ENCODE peak calls at places on chromosomes 7 and 10, in six cellular contexts. One of them, this sample, is unnamed.
A peak's percentile ranks its signal among the peaks of the same experiment; 100 is the strongest.

GRCh38 chr10:131014271-131014670 is 297.2 kb downstream of the TCERG1L start:
- DNase-seq in cardiac muscle cell: no peak
- DNase-seq in tibial nerve: no peak
- DNase-seq in SJCRH30: no peak
- DNase-seq in body of pancreas: no peak
- DNase-seq in RWPE1: no peak
- DNase-seq in this sample: no peak

GRCh38 chr7:11341285-11341944 is 367.7 kb downstream of the PHF14 start:
- DNase-seq in tibial nerve: peak; percentile 7
- DNase-seq in SJCRH30: peak; percentile 84
- DNase-seq in cardiac muscle cell: peak; percentile 64
- DNase-seq in body of pancreas: peak; percentile 3
- DNase-seq in RWPE1: no peak
- DNase-seq in this sample: no peak

GRCh38 chr10:80552151-80552646 is 14.5 kb downstream of the SH2D4B start:
- DNase-seq in tibial nerve: no peak
- DNase-seq in SJCRH30: no peak
- DNase-seq in cardiac muscle cell: peak; percentile 6
- DNase-seq in RWPE1: no peak
- DNase-seq in body of pancreas: peak; percentile 42
- DNase-seq in this sample: no peak

GRCh38 chr7:46169384-46169755 is 248.3 kb upstream of the IGFBP3 start:
- DNase-seq in body of pancreas: no peak
- DNase-seq in cardiac muscle cell: no peak
- DNase-seq in RWPE1: no peak
- DNase-seq in SJCRH30: no peak
- DNase-seq in tibial nerve: no peak
- DNase-seq in this sample: no peak

GRCh38 chr10:61465807-61466425 is 12.7 kb upstream of the TMEM26 start:
- DNase-seq in body of pancreas: no peak
- DNase-seq in tibial nerve: no peak
- DNase-seq in SJCRH30: peak; percentile 4
- DNase-seq in RWPE1: no peak
- DNase-seq in cardiac muscle cell: peak; percentile 26
- DNase-seq in this sample: no peak

GRCh38 chr7:79979437-79979836 is 155.2 kb upstream of the GNAI1 start:
- DNase-seq in cardiac muscle cell: peak; percentile 32
- DNase-seq in body of pancreas: no peak
- DNase-seq in SJCRH30: no peak
- DNase-seq in tibial nerve: no peak
- DNase-seq in RWPE1: no peak
- DNase-seq in this sample: peak; percentile 66

GRCh38 chr7:10685040-10685439 is 288.6 kb upstream of the PHF14 start:
- DNase-seq in RWPE1: no peak
- DNase-seq in tibial nerve: no peak
- DNase-seq in body of pancreas: no peak
- DNase-seq in cardiac muscle cell: no peak
- DNase-seq in SJCRH30: peak; percentile 60
- DNase-seq in this sample: no peak

GRCh38 chr7:1936531-1937251 is 266.6 kb downstream of the ELFN1 start:
- DNase-seq in body of pancreas: no peak
- DNase-seq in RWPE1: no peak
- DNase-seq in cardiac muscle cell: no peak
- DNase-seq in tibial nerve: no peak
- DNase-seq in SJCRH30: no peak
- DNase-seq in this sample: no peak

GRCh38 chr7:143973870-143974446 is 19.3 kb downstream of the OR2F1 start:
- DNase-seq in tibial nerve: no peak
- DNase-seq in body of pancreas: no peak
- DNase-seq in SJCRH30: no peak
- DNase-seq in RWPE1: no peak
- DNase-seq in cardiac muscle cell: no peak
- DNase-seq in this sample: no peak

GRCh38 chr7:96775046-96775445 is 65.4 kb upstream of the SEM1 start:
- DNase-seq in RWPE1: no peak
- DNase-seq in tibial nerve: no peak
- DNase-seq in body of pancreas: no peak
- DNase-seq in SJCRH30: no peak
- DNase-seq in cardiac muscle cell: no peak
- DNase-seq in this sample: no peak

GRCh38 chr7:44617225-44617885 is 10.9 kb downstream of the OGDH start:
- DNase-seq in cardiac muscle cell: peak; percentile 25
- DNase-seq in RWPE1: no peak
- DNase-seq in tibial nerve: no peak
- DNase-seq in body of pancreas: no peak
- DNase-seq in SJCRH30: no peak
- DNase-seq in this sample: no peak

GRCh38 chr7:77657427-77658331 is 38.6 kb upstream of the RSBN1L start:
- DNase-seq in cardiac muscle cell: peak; percentile 72
- DNase-seq in body of pancreas: peak; percentile 63
- DNase-seq in tibial nerve: peak; percentile 14
- DNase-seq in SJCRH30: peak; percentile 67
- DNase-seq in RWPE1: peak; percentile 39
- DNase-seq in this sample: no peak

GRCh38 chr10:59435707-59436106 is 73.4 kb upstream of the FAM13C start:
- DNase-seq in SJCRH30: no peak
- DNase-seq in RWPE1: no peak
- DNase-seq in body of pancreas: no peak
- DNase-seq in cardiac muscle cell: peak; percentile 3
- DNase-seq in tibial nerve: no peak
- DNase-seq in this sample: no peak

GRCh38 chr10:96610817-96611216 is 24.0 kb upstream of the TM9SF3 start:
- DNase-seq in RWPE1: no peak
- DNase-seq in SJCRH30: no peak
- DNase-seq in body of pancreas: no peak
- DNase-seq in cardiac muscle cell: no peak
- DNase-seq in tibial nerve: no peak
- DNase-seq in this sample: no peak

GRCh38 chr7:66162622-66163021 is 42.5 kb upstream of the TPST1 start:
- DNase-seq in cardiac muscle cell: no peak
- DNase-seq in body of pancreas: no peak
- DNase-seq in SJCRH30: no peak
- DNase-seq in tibial nerve: no peak
- DNase-seq in RWPE1: no peak
- DNase-seq in this sample: no peak

GRCh38 chr7:43878867-43879266 is 9.6 kb upstream of the MRPS24 start:
- DNase-seq in SJCRH30: no peak
- DNase-seq in cardiac muscle cell: peak; percentile 81
- DNase-seq in tibial nerve: no peak
- DNase-seq in RWPE1: no peak
- DNase-seq in body of pancreas: no peak
- DNase-seq in this sample: no peak

GRCh38 chr7:127791790-127792189 is 139.8 kb downstream of the SND1 start:
- DNase-seq in RWPE1: no peak
- DNase-seq in SJCRH30: no peak
- DNase-seq in tibial nerve: no peak
- DNase-seq in cardiac muscle cell: peak; percentile 56
- DNase-seq in body of pancreas: no peak
- DNase-seq in this sample: no peak

GRCh38 chr10:126090911-126091728 is 194.8 kb downstream of the FANK1 start:
- DNase-seq in SJCRH30: no peak
- DNase-seq in body of pancreas: no peak
- DNase-seq in RWPE1: peak; percentile 96
- DNase-seq in tibial nerve: no peak
- DNase-seq in cardiac muscle cell: peak; percentile 55
- DNase-seq in this sample: peak; percentile 76

GRCh38 chr7:113880467-113881040 is 38.3 kb downstream of the PPP1R3A start:
- DNase-seq in cardiac muscle cell: no peak
- DNase-seq in SJCRH30: peak; percentile 86
- DNase-seq in RWPE1: no peak
- DNase-seq in body of pancreas: no peak
- DNase-seq in tibial nerve: no peak
- DNase-seq in this sample: no peak

GRCh38 chr7:123417580-123417979 is 116.8 kb downstream of the IQUB start:
- DNase-seq in RWPE1: no peak
- DNase-seq in tibial nerve: no peak
- DNase-seq in cardiac muscle cell: no peak
- DNase-seq in SJCRH30: no peak
- DNase-seq in body of pancreas: no peak
- DNase-seq in this sample: no peak

GRCh38 chr10:11170993-11171416 is 153.3 kb downstream of the CELF2 start:
- DNase-seq in tibial nerve: no peak
- DNase-seq in SJCRH30: no peak
- DNase-seq in cardiac muscle cell: no peak
- DNase-seq in body of pancreas: no peak
- DNase-seq in RWPE1: no peak
- DNase-seq in this sample: no peak

GRCh38 chr10:93386496-93387369 is 95.4 kb downstream of the MYOF start:
- DNase-seq in RWPE1: no peak
- DNase-seq in cardiac muscle cell: peak; percentile 39
- DNase-seq in SJCRH30: no peak
- DNase-seq in tibial nerve: peak; percentile 41
- DNase-seq in body of pancreas: peak; percentile 44
- DNase-seq in this sample: no peak

GRCh38 chr10:75400163-75400768 is 1.3 kb downstream of the ZNF503 start:
- DNase-seq in cardiac muscle cell: peak; percentile 58
- DNase-seq in RWPE1: no peak
- DNase-seq in SJCRH30: no peak
- DNase-seq in tibial nerve: no peak
- DNase-seq in body of pancreas: peak; percentile 61
- DNase-seq in this sample: no peak

GRCh38 chr7:128010392-128011078 is 20.7 kb downstream of the LRRC4 start:
- DNase-seq in SJCRH30: no peak
- DNase-seq in tibial nerve: no peak
- DNase-seq in cardiac muscle cell: no peak
- DNase-seq in body of pancreas: no peak
- DNase-seq in RWPE1: no peak
- DNase-seq in this sample: no peak

DNA sequence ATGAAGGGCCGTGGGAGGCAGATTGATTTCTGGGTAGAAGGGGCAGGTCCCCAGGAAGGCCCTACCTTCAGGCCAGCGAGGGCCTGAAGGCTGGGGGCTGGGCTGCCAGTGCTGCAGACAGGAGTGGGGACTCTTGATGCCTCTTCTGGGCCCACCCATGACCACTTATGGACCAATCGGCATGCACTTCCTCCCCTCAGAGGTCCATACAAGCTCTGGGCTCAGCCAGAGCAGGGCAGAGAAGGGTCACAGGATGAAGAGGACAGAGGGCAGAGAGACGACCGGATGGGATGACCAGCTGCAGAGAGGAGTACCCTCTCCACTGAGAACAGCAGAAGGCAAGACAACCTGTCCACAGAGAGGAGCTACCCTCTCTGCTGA is 120.1 kb downstream of the DYNC2I1 start:
- DNase-seq in RWPE1: no peak
- DNase-seq in body of pancreas: no peak
- DNase-seq in cardiac muscle cell: peak; percentile 8
- DNase-seq in SJCRH30: peak; percentile 58
- DNase-seq in tibial nerve: no peak
- DNase-seq in this sample: no peak
- H3K27ac ChIP-seq in RWPE1: no peak overlapping the region
- H3K27ac ChIP-seq in body of pancreas: no peak overlapping the region
- H3K27ac ChIP-seq in cardiac muscle cell: no peak overlapping the region
- H3K27ac ChIP-seq in SJCRH30: no peak overlapping the region
- H3K27ac ChIP-seq in tibial nerve: no peak overlapping the region
- H3K27ac ChIP-seq in this sample: no peak overlapping the region

DNA sequence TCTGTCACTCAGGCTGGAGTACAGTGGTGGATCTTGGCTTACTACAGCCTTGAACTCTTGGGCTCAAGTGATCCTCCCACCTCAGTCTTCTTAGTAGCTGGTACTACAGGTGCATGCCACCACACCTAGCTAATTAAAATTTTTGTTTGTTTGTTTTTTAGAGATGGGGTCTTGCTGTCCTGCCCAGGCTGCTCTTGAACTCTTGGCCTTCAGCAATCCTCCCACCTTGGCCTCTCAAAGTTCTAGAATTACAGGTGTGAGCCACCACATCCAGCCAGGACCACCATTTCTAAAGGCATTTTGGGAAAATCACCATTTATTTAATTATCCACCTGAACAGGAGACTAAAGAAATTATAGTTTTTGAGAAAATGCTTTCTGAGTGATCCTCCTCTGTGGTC is 252.3 kb downstream of the PRPF18 start:
- DNase-seq in body of pancreas: no peak
- DNase-seq in SJCRH30: no peak
- DNase-seq in RWPE1: no peak
- DNase-seq in cardiac muscle cell: no peak
- DNase-seq in tibial nerve: no peak
- DNase-seq in this sample: no peak
- H3K27ac ChIP-seq in body of pancreas: no peak overlapping the region
- H3K27ac ChIP-seq in SJCRH30: no peak overlapping the region
- H3K27ac ChIP-seq in RWPE1: no peak overlapping the region
- H3K27ac ChIP-seq in cardiac muscle cell: no peak overlapping the region
- H3K27ac ChIP-seq in tibial nerve: peak overlapping the region; percentile 63
- H3K27ac ChIP-seq in this sample: no peak overlapping the region

DNA sequence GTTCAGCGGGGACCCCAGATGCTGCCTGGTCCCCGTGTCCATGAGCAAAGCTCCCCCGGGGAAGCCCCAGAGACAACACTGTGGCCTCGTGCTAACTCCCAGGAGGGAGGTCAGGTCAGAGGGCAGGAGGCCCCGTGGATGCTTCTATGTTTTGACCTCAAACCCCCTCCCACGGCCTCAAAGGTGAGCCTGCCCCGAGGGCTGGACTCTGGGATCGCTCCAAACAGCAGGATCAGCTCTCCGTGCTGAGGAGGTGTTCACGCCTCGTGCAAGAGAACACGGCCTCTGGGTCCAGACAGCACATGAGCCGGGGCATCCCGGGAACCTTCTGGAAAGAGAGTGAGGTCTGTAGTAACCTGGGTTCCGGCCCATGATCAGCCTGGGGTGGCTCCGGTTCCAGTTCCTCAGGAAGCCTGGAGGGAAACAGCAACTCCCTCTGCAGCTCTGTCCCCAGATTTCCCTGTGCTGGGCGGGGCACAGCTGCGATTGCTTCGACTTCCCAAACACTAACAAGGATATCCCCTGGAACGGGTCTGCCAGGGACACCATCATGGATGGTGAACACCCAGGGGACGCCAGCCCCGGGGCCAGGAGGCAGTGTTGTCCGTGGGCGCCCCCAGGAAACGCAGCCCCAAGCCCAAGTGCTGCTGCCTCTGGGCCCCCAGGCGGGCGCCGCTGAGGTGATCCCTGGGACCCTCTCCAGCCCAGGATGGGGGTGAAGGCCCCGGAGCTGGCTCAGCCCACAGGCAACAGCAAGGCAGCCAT is 18.0 kb upstream of the INPP5A start:
- DNase-seq in RWPE1: no peak
- DNase-seq in SJCRH30: no peak
- DNase-seq in body of pancreas: no peak
- DNase-seq in cardiac muscle cell: no peak
- DNase-seq in tibial nerve: no peak
- DNase-seq in this sample: no peak
- H3K27ac ChIP-seq in RWPE1: no peak overlapping the region
- H3K27ac ChIP-seq in SJCRH30: no peak overlapping the region
- H3K27ac ChIP-seq in body of pancreas: peak overlapping the region; percentile 46
- H3K27ac ChIP-seq in cardiac muscle cell: peak overlapping the region; percentile 100
- H3K27ac ChIP-seq in tibial nerve: peak overlapping the region; percentile 91
- H3K27ac ChIP-seq in this sample: peak overlapping the region; percentile 39

DNA sequence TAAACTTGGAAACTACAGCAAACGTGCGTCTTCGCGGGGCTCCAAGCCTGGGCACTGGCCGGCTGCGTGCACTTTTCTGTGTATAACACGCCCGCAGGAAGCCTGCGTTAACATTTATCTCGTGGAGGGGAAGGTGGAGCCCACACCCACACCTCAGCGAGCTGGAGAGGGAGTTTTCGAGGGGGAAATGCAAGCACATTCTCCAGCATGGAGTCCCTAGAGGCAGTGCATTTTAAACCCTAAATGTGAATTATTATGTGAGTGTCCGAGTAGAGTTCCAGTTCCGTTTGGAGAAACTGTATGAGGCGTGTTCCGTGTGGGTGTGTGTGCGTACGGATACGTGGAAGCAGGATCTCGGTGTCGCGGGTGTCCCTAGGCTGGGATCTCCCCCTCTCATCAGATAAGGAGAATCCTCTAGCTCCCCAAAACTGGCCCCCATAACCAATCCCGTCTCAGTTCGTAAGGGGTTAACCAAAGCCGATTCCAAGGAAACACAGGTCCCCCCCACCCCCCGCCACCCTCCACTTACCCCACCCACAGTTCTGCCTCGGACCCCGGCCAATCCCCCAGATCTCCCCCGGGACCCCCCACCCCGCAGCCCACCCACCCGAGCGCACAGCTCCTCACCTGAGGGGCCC is 403 bp downstream of the CDK6 start:
- DNase-seq in RWPE1: peak; percentile 34
- DNase-seq in body of pancreas: peak; percentile 26
- DNase-seq in cardiac muscle cell: peak; percentile 45
- DNase-seq in tibial nerve: peak; percentile 17
- DNase-seq in SJCRH30: peak; percentile 63
- DNase-seq in this sample: no peak
- H3K27ac ChIP-seq in RWPE1: peak overlapping the region; percentile 96
- H3K27ac ChIP-seq in body of pancreas: peak overlapping the region; percentile 27
- H3K27ac ChIP-seq in cardiac muscle cell: peak overlapping the region; percentile 99
- H3K27ac ChIP-seq in tibial nerve: peak overlapping the region; percentile 93
- H3K27ac ChIP-seq in SJCRH30: peak overlapping the region; percentile 92
- H3K27ac ChIP-seq in this sample: peak overlapping the region; percentile 78